ENCODE peak calls at places on chromosomes 1 and 21, in eight cellular contexts. One of them, this sample, is unnamed.

GRCh38 chr1:101820080-101820479 is 176.6 kb downstream of the OLFM3 start:
- DNase-seq in brain microvascular endothelial cell: peak
- DNase-seq in transverse colon: no peak
- DNase-seq in fibroblast of lung: peak
- DNase-seq in pancreas: peak
- DNase-seq in AG04450: no peak
- DNase-seq in A549: no peak
- DNase-seq in left lung: no peak
- DNase-seq in this sample: no peak

GRCh38 chr1:217506878-217507277 is 124.0 kb downstream of the GPATCH2 start:
- DNase-seq in brain microvascular endothelial cell: peak
- DNase-seq in transverse colon: no peak
- DNase-seq in fibroblast of lung: peak
- DNase-seq in pancreas: no peak
- DNase-seq in AG04450: no peak
- DNase-seq in A549: no peak
- DNase-seq in left lung: no peak
- DNase-seq in this sample: no peak

GRCh38 chr1:240522122-240522822 is 89.7 kb downstream of the GREM2 start:
- DNase-seq in brain microvascular endothelial cell: no peak
- DNase-seq in transverse colon: no peak
- DNase-seq in fibroblast of lung: no peak
- DNase-seq in pancreas: no peak
- DNase-seq in AG04450: no peak
- DNase-seq in A549: no peak
- DNase-seq in left lung: no peak
- DNase-seq in this sample: no peak

GRCh38 chr1:111768023-111768422 is 12.3 kb downstream of the DDX20 start:
- DNase-seq in brain microvascular endothelial cell: no peak
- DNase-seq in transverse colon: no peak
- DNase-seq in fibroblast of lung: no peak
- DNase-seq in pancreas: no peak
- DNase-seq in AG04450: no peak
- DNase-seq in A549: no peak
- DNase-seq in left lung: no peak
- DNase-seq in this sample: no peak

GRCh38 chr1:29457496-29458368 is 221.4 kb downstream of the PTPRU start:
- DNase-seq in brain microvascular endothelial cell: no peak
- DNase-seq in transverse colon: no peak
- DNase-seq in fibroblast of lung: no peak
- DNase-seq in pancreas: no peak
- DNase-seq in AG04450: no peak
- DNase-seq in A549: no peak
- DNase-seq in left lung: no peak
- DNase-seq in this sample: no peak

GRCh38 chr1:24018611-24019580 is 38.8 kb upstream of the SRSF10 start:
- DNase-seq in brain microvascular endothelial cell: peak
- DNase-seq in transverse colon: peak
- DNase-seq in fibroblast of lung: peak
- DNase-seq in pancreas: peak
- DNase-seq in AG04450: peak
- DNase-seq in A549: peak
- DNase-seq in left lung: peak
- DNase-seq in this sample: peak

GRCh38 chr21:46431448-46431847 is 27.2 kb upstream of the DIP2A start:
- DNase-seq in brain microvascular endothelial cell: no peak
- DNase-seq in transverse colon: no peak
- DNase-seq in fibroblast of lung: no peak
- DNase-seq in pancreas: no peak
- DNase-seq in AG04450: no peak
- DNase-seq in A549: no peak
- DNase-seq in left lung: no peak
- DNase-seq in this sample: no peak

GRCh38 chr1:167616521-167616920 is 13.5 kb upstream of the RCSD1 start:
- DNase-seq in brain microvascular endothelial cell: no peak
- DNase-seq in transverse colon: no peak
- DNase-seq in fibroblast of lung: no peak
- DNase-seq in pancreas: no peak
- DNase-seq in AG04450: no peak
- DNase-seq in A549: no peak
- DNase-seq in left lung: no peak
- DNase-seq in this sample: no peak

GRCh38 chr1:110155878-110156522 is 5.7 kb downstream of the SLC6A17 start:
- DNase-seq in brain microvascular endothelial cell: peak
- DNase-seq in transverse colon: peak
- DNase-seq in fibroblast of lung: peak
- DNase-seq in pancreas: peak
- DNase-seq in AG04450: peak
- DNase-seq in A549: no peak
- DNase-seq in left lung: peak
- DNase-seq in this sample: peak

GRCh38 chr1:53511933-53512806 is 53.0 kb downstream of the DMRTB1 start:
- DNase-seq in brain microvascular endothelial cell: peak
- DNase-seq in transverse colon: no peak
- DNase-seq in fibroblast of lung: peak
- DNase-seq in pancreas: no peak
- DNase-seq in AG04450: no peak
- DNase-seq in A549: no peak
- DNase-seq in left lung: peak
- DNase-seq in this sample: peak

GRCh38 chr1:3611170-3612019 is at the start of gene MEGF6:
- DNase-seq in brain microvascular endothelial cell: peak
- DNase-seq in transverse colon: peak
- DNase-seq in fibroblast of lung: peak
- DNase-seq in pancreas: no peak
- DNase-seq in AG04450: no peak
- DNase-seq in A549: peak
- DNase-seq in left lung: peak
- DNase-seq in this sample: no peak

GRCh38 chr21:28066051-28066450 is 926.6 kb downstream of the LTN1 start:
- DNase-seq in brain microvascular endothelial cell: no peak
- DNase-seq in transverse colon: no peak
- DNase-seq in fibroblast of lung: no peak
- DNase-seq in pancreas: no peak
- DNase-seq in AG04450: no peak
- DNase-seq in A549: no peak
- DNase-seq in left lung: no peak
- DNase-seq in this sample: no peak

GRCh38 chr1:52139817-52140540 is 1.9 kb upstream of the ZFYVE9 start:
- DNase-seq in brain microvascular endothelial cell: peak
- DNase-seq in transverse colon: no peak
- DNase-seq in fibroblast of lung: peak
- DNase-seq in pancreas: no peak
- DNase-seq in AG04450: peak
- DNase-seq in A549: no peak
- DNase-seq in left lung: no peak
- DNase-seq in this sample: no peak

GRCh38 chr1:48049823-48050539 is 52.8 kb upstream of the TRABD2B start:
- DNase-seq in brain microvascular endothelial cell: no peak
- DNase-seq in transverse colon: no peak
- DNase-seq in fibroblast of lung: peak
- DNase-seq in pancreas: peak
- DNase-seq in AG04450: no peak
- DNase-seq in A549: no peak
- DNase-seq in left lung: no peak
- DNase-seq in this sample: no peak

GRCh38 chr1:82392946-82393345 is 592.2 kb downstream of the ADGRL2 start:
- DNase-seq in brain microvascular endothelial cell: no peak
- DNase-seq in transverse colon: no peak
- DNase-seq in fibroblast of lung: peak
- DNase-seq in pancreas: no peak
- DNase-seq in AG04450: no peak
- DNase-seq in A549: no peak
- DNase-seq in left lung: no peak
- DNase-seq in this sample: no peak

GRCh38 chr1:92638498-92638897 is 146.4 kb downstream of the EVI5 start:
- DNase-seq in brain microvascular endothelial cell: no peak
- DNase-seq in transverse colon: no peak
- DNase-seq in fibroblast of lung: no peak
- DNase-seq in pancreas: no peak
- DNase-seq in AG04450: no peak
- DNase-seq in A549: no peak
- DNase-seq in left lung: no peak
- DNase-seq in this sample: no peak

GRCh38 chr1:206935491-206936067 is 10.7 kb downstream of the PIGR start:
- DNase-seq in brain microvascular endothelial cell: peak
- DNase-seq in transverse colon: peak
- DNase-seq in fibroblast of lung: no peak
- DNase-seq in pancreas: peak
- DNase-seq in AG04450: peak
- DNase-seq in A549: peak
- DNase-seq in left lung: no peak
- DNase-seq in this sample: no peak

GRCh38 chr21:38912789-38913119 is 107.0 kb downstream of the ETS2 start:
- DNase-seq in brain microvascular endothelial cell: no peak
- DNase-seq in transverse colon: no peak
- DNase-seq in fibroblast of lung: no peak
- DNase-seq in pancreas: no peak
- DNase-seq in AG04450: no peak
- DNase-seq in A549: no peak
- DNase-seq in left lung: no peak
- DNase-seq in this sample: no peak
- H3K4me3 ChIP-seq in brain microvascular endothelial cell: no peak
- H3K4me3 ChIP-seq in transverse colon: no peak
- H3K4me3 ChIP-seq in fibroblast of lung: peak
- H3K4me3 ChIP-seq in pancreas: peak
- H3K4me3 ChIP-seq in AG04450: no peak
- H3K4me3 ChIP-seq in A549: no peak
- H3K4me3 ChIP-seq in left lung: no peak
- H3K4me3 ChIP-seq in this sample: peak

DNA sequence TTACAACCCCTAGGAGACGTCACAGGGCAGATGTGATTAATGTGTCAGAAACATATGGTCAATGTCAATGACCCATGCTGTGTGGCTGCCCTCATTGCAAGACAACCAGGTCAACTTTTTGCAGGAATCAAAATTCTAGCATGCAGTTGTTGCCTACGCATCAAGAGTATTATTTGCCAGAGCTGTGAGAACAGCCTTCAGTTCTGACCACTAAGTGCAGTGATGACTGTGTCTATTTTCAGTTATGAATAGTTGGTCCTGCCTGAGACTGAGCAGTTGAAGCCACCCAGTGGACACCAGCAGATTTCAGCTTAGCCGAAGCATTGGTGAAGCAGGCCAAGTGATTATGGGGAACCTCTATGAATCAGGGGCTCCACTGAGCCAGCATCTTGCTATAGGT is 47.3 kb downstream of the LYPLAL1 start:
- DNase-seq in brain microvascular endothelial cell: peak
- DNase-seq in transverse colon: no peak
- DNase-seq in fibroblast of lung: peak
- DNase-seq in pancreas: no peak
- DNase-seq in AG04450: no peak
- DNase-seq in A549: no peak
- DNase-seq in left lung: no peak
- DNase-seq in this sample: no peak
- TF ChIP-seq CTCF in brain microvascular endothelial cell: peak
- TF ChIP-seq CTCF in transverse colon: no peak
- TF ChIP-seq CTCF in fibroblast of lung: no peak
- TF ChIP-seq CTCF in pancreas: no peak
- TF ChIP-seq CTCF in AG04450: no peak
- TF ChIP-seq CTCF in A549: no peak
- TF ChIP-seq CTCF in left lung: no peak
- TF ChIP-seq CTCF in this sample: peak

DNA sequence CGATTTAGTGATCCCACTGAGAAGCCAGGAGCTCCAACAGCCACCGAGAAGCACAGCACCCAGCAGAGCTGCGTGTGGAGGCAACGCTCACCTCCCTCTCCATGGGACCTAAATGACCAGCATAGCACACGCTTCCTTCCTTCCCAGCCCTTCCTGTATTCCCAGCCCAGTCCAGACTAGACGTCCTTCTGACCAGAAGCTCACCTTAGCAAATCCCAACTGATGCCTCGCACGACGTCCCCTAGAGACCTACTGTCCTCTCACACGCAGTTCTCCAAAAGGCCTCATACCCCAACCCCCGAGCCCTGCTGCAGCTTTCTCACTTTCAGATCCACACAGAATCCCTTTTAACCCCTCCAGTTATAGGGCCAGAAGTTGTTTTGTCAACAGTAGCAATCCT is 132.4 kb downstream of the SLC45A1 start:
- DNase-seq in brain microvascular endothelial cell: no peak
- DNase-seq in transverse colon: no peak
- DNase-seq in fibroblast of lung: no peak
- DNase-seq in pancreas: no peak
- DNase-seq in AG04450: no peak
- DNase-seq in A549: no peak
- DNase-seq in left lung: no peak
- DNase-seq in this sample: no peak
- H3K27ac ChIP-seq in brain microvascular endothelial cell: no peak
- H3K27ac ChIP-seq in transverse colon: no peak
- H3K27ac ChIP-seq in fibroblast of lung: no peak
- H3K27ac ChIP-seq in pancreas: no peak
- H3K27ac ChIP-seq in AG04450: no peak
- H3K27ac ChIP-seq in A549: no peak
- H3K27ac ChIP-seq in left lung: peak
- H3K27ac ChIP-seq in this sample: no peak

DNA sequence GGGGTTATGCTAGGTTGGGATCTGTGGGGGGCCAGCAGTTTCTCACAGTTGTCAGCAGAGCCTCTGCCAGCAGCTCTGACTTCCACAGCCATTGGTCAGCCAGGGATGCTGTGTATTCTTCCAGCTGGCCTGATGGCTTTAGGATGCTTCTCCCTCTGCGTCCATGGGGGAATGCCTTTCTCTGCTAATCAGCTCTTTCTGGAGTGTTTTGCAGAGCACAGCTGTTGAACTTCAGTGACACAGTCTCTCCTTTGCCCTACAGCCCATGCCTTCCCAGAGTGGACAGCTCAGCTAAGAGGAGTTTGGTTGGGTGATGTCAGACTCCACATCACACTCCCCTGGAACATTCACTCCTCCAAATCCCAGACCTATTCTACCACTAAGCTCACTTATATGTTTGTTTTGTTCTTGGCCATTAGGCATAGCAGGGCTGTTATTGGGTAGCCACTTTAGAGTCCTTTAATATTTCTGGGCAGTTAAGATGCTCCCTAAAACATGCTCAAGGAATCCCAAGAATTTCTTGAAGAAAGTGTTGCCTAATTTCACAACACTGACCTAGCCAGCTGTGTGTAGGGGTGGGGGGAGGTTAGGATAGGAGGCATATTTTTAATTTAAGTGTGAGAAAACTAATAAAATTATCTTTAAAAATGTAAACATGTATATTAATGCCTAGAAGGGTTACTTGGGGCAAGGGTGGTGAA is 75.3 kb upstream of the KIAA0040 start:
- DNase-seq in brain microvascular endothelial cell: no peak
- DNase-seq in transverse colon: peak
- DNase-seq in fibroblast of lung: no peak
- DNase-seq in pancreas: peak
- DNase-seq in AG04450: no peak
- DNase-seq in A549: no peak
- DNase-seq in left lung: peak
- DNase-seq in this sample: peak
- H3K4me3 ChIP-seq in brain microvascular endothelial cell: no peak
- H3K4me3 ChIP-seq in transverse colon: no peak
- H3K4me3 ChIP-seq in fibroblast of lung: no peak
- H3K4me3 ChIP-seq in pancreas: no peak
- H3K4me3 ChIP-seq in AG04450: no peak
- H3K4me3 ChIP-seq in A549: no peak
- H3K4me3 ChIP-seq in left lung: no peak
- H3K4me3 ChIP-seq in this sample: no peak

GRCh38 chr1:242651817-242652216 is 127.3 kb upstream of the PLD5 start:
- DNase-seq in brain microvascular endothelial cell: no peak
- DNase-seq in transverse colon: no peak
- DNase-seq in fibroblast of lung: no peak
- DNase-seq in pancreas: no peak
- DNase-seq in AG04450: no peak
- DNase-seq in A549: no peak
- DNase-seq in left lung: no peak
- DNase-seq in this sample: no peak
- TF ChIP-seq CTCF in brain microvascular endothelial cell: no peak
- TF ChIP-seq CTCF in transverse colon: no peak
- TF ChIP-seq CTCF in fibroblast of lung: no peak
- TF ChIP-seq CTCF in pancreas: no peak
- TF ChIP-seq CTCF in AG04450: no peak
- TF ChIP-seq CTCF in A549: peak
- TF ChIP-seq CTCF in left lung: no peak
- TF ChIP-seq CTCF in this sample: no peak

This sample was measured in tibial artery.